ENCODE peak calls at places on chromosomes 11 and 22, in ten cellular contexts. R is type B pancreatic cell, P is neural crest cell, T is WERI-Rb-1, E is choroid plexus epithelial cell, C is ovary, U is psoas muscle, W is left ventricle myocardium inferior, D is PC-3, L is HFFc6. Q is an unnamed sample.

GRCh38 chr11:11663907-11664306 is 42.1 kb upstream of the GALNT18 start:
- DNase-seq in R (no peak), P (no peak), T (no peak), E (no peak), C (no peak), U (no peak), W (no peak), D (no peak), L (no peak), Q (no peak)

GRCh38 chr22:24440718-24441405 is 13.5 kb downstream of the ADORA2A start:
- DNase-seq in R (no peak), P (no peak), T (no peak), E (no peak), C (no peak), U (no peak), W (no peak), D (no peak), L (no peak), Q (no peak)

GRCh38 chr11:65987336-65987735 is 14.6 kb downstream of the EIF1AD start:
- DNase-seq in R (no peak), P (no peak), T (no peak), E (no peak), C (no peak), U (no peak), W (no peak), D (no peak), L (no peak), Q (no peak)

GRCh38 chr11:102807921-102808320 is 10.0 kb upstream of the MMP1 start:
- DNase-seq in R (no peak), P (peak), T (peak), E (peak), C (no peak), U (no peak), W (no peak), D (peak), L (no peak), Q (no peak)

GRCh38 chr11:123628936-123629683 is 25.3 kb downstream of the SCN3B start:
- DNase-seq in R (no peak), P (no peak), T (peak), E (peak), C (peak), U (peak), W (peak), D (peak), L (peak), Q (no peak)

GRCh38 chr22:43378011-43378704 is 33.7 kb upstream of the MPPED1 start:
- DNase-seq in R (no peak), P (no peak), T (no peak), E (peak), C (peak), U (no peak), W (no peak), D (no peak), L (no peak), Q (no peak)

GRCh38 chr22:23856721-23857605 is 712 bp upstream of the SLC2A11 start:
- DNase-seq in R (peak), P (peak), T (peak), E (peak), C (peak), U (peak), W (no peak), D (no peak), L (peak), Q (no peak)

GRCh38 chr22:43707650-43708049 is 104.5 kb downstream of the EFCAB6 start:
- DNase-seq in R (no peak), P (no peak), T (no peak), E (no peak), C (no peak), U (no peak), W (no peak), D (peak), L (no peak), Q (no peak)

GRCh38 chr22:20280866-20281265 is 12.7 kb upstream of the RTN4R start:
- DNase-seq in R (no peak), P (no peak), T (no peak), E (no peak), C (no peak), U (no peak), W (no peak), D (no peak), L (no peak), Q (no peak)

GRCh38 chr11:94511932-94512781 is at the start of gene C11orf97:
- DNase-seq in R (peak), P (peak), T (peak), E (peak), C (peak), U (peak), W (peak), D (peak), L (peak), Q (no peak)
- TF ChIP-seq CTCF in R (no peak), P (no peak), T (no peak), E (no peak), C (no peak), U (no peak), W (no peak), D (peak), L (no peak), Q (no peak)

GRCh38 chr22:36405671-36406070 is 17.9 kb upstream of the MYH9 start:
- DNase-seq in R (no peak), P (no peak), T (no peak), E (no peak), C (no peak), U (peak), W (no peak), D (peak), L (no peak), Q (no peak)
- TF ChIP-seq CTCF in R (no peak), P (no peak), T (no peak), E (no peak), C (no peak), U (no peak), W (no peak), D (no peak), L (no peak), Q (no peak)

GRCh38 chr11:981764-982163 is 54.8 kb downstream of the MUC6 start:
- DNase-seq in R (no peak), P (no peak), T (no peak), E (no peak), C (no peak), U (no peak), W (no peak), D (no peak), L (no peak), Q (no peak)

GRCh38 chr11:984576-984975 is 51.9 kb downstream of the MUC6 start:
- DNase-seq in R (no peak), P (no peak), T (no peak), E (no peak), C (no peak), U (no peak), W (no peak), D (no peak), L (no peak), Q (no peak)

GRCh38 chr11:978073-978720 is 52.5 kb downstream of the AP2A2 start:
- DNase-seq in R (no peak), P (no peak), T (no peak), E (no peak), C (no peak), U (no peak), W (no peak), D (no peak), L (no peak), Q (no peak)

GRCh38 chr11:978781-979180 is 53.1 kb downstream of the AP2A2 start:
- DNase-seq in R (no peak), P (no peak), T (no peak), E (no peak), C (no peak), U (no peak), W (no peak), D (no peak), L (no peak), Q (no peak)

DNA sequence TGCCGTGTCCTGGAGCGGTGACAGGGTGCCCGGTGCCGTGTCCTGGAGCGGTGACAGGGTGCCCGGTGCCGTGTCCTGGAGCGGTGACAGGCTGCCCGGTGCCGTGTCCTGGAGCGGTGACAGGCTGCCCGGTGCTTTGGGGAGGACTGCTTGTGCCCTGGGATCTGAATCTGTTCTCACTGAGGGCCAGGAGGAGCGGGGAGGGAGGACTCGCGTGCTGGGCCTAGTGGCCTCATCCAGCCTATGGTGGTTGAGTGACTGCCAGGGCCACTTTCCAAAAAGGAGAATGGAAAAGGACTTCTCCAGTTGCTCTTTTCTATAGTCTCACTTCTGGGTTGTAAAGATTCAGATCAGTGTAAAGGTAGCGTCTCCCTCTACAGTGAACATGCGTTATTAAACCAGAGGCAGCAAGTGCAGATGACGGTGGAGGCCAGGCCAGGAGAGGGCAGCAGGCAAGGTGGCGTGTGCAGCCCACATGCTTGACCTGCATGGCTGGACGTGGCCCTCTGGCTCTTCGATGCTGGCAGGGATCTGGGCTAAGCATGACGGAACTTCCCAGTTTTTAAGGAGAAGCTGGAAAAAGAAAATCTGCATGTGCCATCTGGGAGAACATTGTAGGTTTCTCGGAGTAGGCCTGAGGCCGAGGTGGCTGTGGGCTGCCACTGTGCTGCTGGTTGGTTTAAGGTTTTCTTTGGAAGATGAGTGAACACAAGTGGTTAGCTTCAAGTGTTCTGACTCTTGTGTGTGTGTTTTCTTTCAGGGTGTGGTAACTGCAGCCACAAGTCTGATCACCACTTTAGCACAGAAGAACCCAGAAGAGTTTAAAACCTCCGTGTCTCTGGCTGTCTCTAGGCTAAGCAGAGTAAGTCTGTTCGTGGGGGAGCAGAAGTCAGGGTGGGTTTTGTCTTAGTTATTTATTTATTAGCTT is 55.0 kb downstream of the AP2A2 start:
- DNase-seq in R (no peak), P (no peak), T (peak), E (peak), C (no peak), U (no peak), W (no peak), D (no peak), L (no peak), Q (no peak)
- TF ChIP-seq CTCF in R (no peak), P (no peak), T (peak), E (peak), C (no peak), U (peak), W (no peak), D (peak), L (no peak), Q (no peak)

DNA sequence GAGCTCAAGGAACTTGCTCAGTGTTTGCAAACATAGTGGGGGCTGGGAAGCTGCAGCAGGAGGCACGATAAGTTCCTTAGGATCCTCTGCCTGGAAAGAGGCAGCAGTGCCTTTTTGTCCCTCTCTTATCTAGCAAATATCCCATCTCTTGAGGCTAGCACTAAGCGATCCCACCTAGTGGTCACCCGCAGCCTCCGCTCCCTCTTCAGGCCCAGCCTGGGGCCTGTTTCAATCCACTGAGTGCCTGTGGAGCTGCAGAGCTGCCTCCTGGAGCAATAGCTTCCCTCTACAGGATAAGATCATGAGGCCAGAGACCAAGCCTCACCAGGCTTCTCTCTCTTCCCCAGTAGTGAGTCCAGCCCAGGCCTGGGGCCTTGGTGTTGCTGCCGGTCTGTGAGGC is 65.8 kb downstream of the SLC22A12 start:
- DNase-seq in R (no peak), P (no peak), T (peak), E (peak), C (no peak), U (no peak), W (no peak), D (no peak), L (no peak), Q (no peak)
- TF ChIP-seq CTCF in R (peak), P (peak), T (peak), E (peak), C (no peak), U (no peak), W (no peak), D (peak), L (no peak), Q (no peak)

DNA sequence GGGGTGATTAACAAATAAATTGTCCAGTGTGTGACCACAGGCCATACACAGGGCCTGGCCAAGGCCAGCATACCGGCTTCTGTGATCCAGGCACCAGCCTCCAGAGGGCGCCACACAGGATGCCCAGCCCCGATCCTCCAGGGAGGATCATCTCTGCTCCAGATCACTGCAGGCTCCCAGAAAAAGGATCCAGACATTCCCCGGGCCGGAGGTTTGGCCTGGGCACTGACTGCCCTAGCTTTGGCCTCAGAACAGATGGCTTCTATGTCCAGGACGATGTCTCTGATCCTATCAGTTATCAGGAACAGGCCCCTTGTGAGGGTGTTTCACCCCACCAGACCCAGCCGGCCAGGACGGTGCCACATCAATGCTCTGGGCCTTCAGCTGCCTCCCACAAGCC is 74.5 kb upstream of the LMO1 start:
- DNase-seq in R (no peak), P (peak), T (peak), E (peak), C (no peak), U (peak), W (peak), D (peak), L (peak), Q (no peak)
- TF ChIP-seq CTCF in R (peak), P (peak), T (peak), E (peak), C (no peak), U (peak), W (peak), D (peak), L (peak), Q (no peak)

GRCh38 chr22:31279327-31279669 is 13.0 kb downstream of the PIK3IP1 start:
- DNase-seq in R (no peak), P (no peak), T (no peak), E (no peak), C (no peak), U (no peak), W (no peak), D (no peak), L (no peak), Q (no peak)

GRCh38 chr22:31277741-31278642 is 14.3 kb downstream of the PIK3IP1 start:
- DNase-seq in R (no peak), P (no peak), T (no peak), E (no peak), C (no peak), U (no peak), W (no peak), D (no peak), L (no peak), Q (no peak)

GRCh38 chr22:31278643-31279326 is 13.5 kb downstream of the PIK3IP1 start:
- DNase-seq in R (no peak), P (no peak), T (no peak), E (peak), C (peak), U (no peak), W (no peak), D (no peak), L (no peak), Q (no peak)

GRCh38 chr22:31281733-31282132 is 10.6 kb downstream of the PIK3IP1 start:
- DNase-seq in R (no peak), P (no peak), T (no peak), E (peak), C (no peak), U (no peak), W (no peak), D (no peak), L (no peak), Q (no peak)

GRCh38 chr22:31279821-31280496 is 12.3 kb downstream of the PIK3IP1 start:
- DNase-seq in R (no peak), P (no peak), T (no peak), E (no peak), C (no peak), U (no peak), W (no peak), D (no peak), L (no peak), Q (no peak)
- TF ChIP-seq CTCF in R (no peak), P (no peak), T (no peak), E (no peak), C (no peak), U (no peak), W (no peak), D (no peak), L (no peak), Q (no peak)